ENCODE peak calls at places on chromosomes 12 and 14, in ten cellular contexts. One of them, this sample, is unnamed.

GRCh38 chr14:90562652-90563051 is 165.8 kb downstream of the CALM1 start:
- DNase-seq in NCI-H1092: no peak
- DNase-seq in HFFc6: no peak
- DNase-seq in WTC11: no peak
- DNase-seq in germinal center: no peak
- DNase-seq in EL: no peak
- DNase-seq in Calu3: no peak
- DNase-seq in LHCN-M2: no peak
- DNase-seq in stimulated activated CD4-positive, alpha-beta T cell treated with anti-CD3 and anti-CD28 coated beads, Interleukin-4, amount 100 ng/mL, for 48 hours: no peak
- DNase-seq in naive thymus-derived CD4-positive, alpha-beta T cell: no peak
- DNase-seq in this sample: no peak

GRCh38 chr12:53495903-53496751 is 3.1 kb downstream of the MAP3K12 start:
- DNase-seq in naive thymus-derived CD4-positive, alpha-beta T cell: no peak
- DNase-seq in stimulated activated CD4-positive, alpha-beta T cell treated with anti-CD3 and anti-CD28 coated beads, Interleukin-4, amount 100 ng/mL, for 48 hours: no peak
- DNase-seq in LHCN-M2: peak; percentile 90
- DNase-seq in HFFc6: no peak
- DNase-seq in WTC11: peak; percentile 69
- DNase-seq in NCI-H1092: no peak
- DNase-seq in EL: peak; percentile 87
- DNase-seq in Calu3: no peak
- DNase-seq in germinal center: no peak
- DNase-seq in this sample: peak; percentile 32

GRCh38 chr12:13193403-13194100 is 3.0 kb upstream of the EMP1 start:
- DNase-seq in Calu3: no peak
- DNase-seq in LHCN-M2: no peak
- DNase-seq in HFFc6: no peak
- DNase-seq in naive thymus-derived CD4-positive, alpha-beta T cell: no peak
- DNase-seq in NCI-H1092: no peak
- DNase-seq in WTC11: no peak
- DNase-seq in germinal center: no peak
- DNase-seq in stimulated activated CD4-positive, alpha-beta T cell treated with anti-CD3 and anti-CD28 coated beads, Interleukin-4, amount 100 ng/mL, for 48 hours: no peak
- DNase-seq in EL: no peak
- DNase-seq in this sample: no peak

GRCh38 chr12:98127854-98128253 is 387.5 kb upstream of the TMPO start:
- DNase-seq in LHCN-M2: no peak
- DNase-seq in NCI-H1092: no peak
- DNase-seq in stimulated activated CD4-positive, alpha-beta T cell treated with anti-CD3 and anti-CD28 coated beads, Interleukin-4, amount 100 ng/mL, for 48 hours: no peak
- DNase-seq in WTC11: no peak
- DNase-seq in EL: no peak
- DNase-seq in Calu3: no peak
- DNase-seq in germinal center: no peak
- DNase-seq in naive thymus-derived CD4-positive, alpha-beta T cell: no peak
- DNase-seq in HFFc6: no peak
- DNase-seq in this sample: no peak

GRCh38 chr12:91380651-91381050 is 198.0 kb upstream of the DCN start:
- DNase-seq in stimulated activated CD4-positive, alpha-beta T cell treated with anti-CD3 and anti-CD28 coated beads, Interleukin-4, amount 100 ng/mL, for 48 hours: no peak
- DNase-seq in Calu3: no peak
- DNase-seq in NCI-H1092: no peak
- DNase-seq in naive thymus-derived CD4-positive, alpha-beta T cell: no peak
- DNase-seq in EL: no peak
- DNase-seq in HFFc6: no peak
- DNase-seq in LHCN-M2: no peak
- DNase-seq in germinal center: no peak
- DNase-seq in WTC11: no peak
- DNase-seq in this sample: no peak

GRCh38 chr14:39023939-39024871 is 78.8 kb downstream of the SEC23A start:
- DNase-seq in NCI-H1092: peak; percentile 70
- DNase-seq in germinal center: no peak
- DNase-seq in naive thymus-derived CD4-positive, alpha-beta T cell: no peak
- DNase-seq in EL: no peak
- DNase-seq in LHCN-M2: no peak
- DNase-seq in WTC11: no peak
- DNase-seq in Calu3: no peak
- DNase-seq in stimulated activated CD4-positive, alpha-beta T cell treated with anti-CD3 and anti-CD28 coated beads, Interleukin-4, amount 100 ng/mL, for 48 hours: no peak
- DNase-seq in HFFc6: no peak
- DNase-seq in this sample: peak; percentile 96

GRCh38 chr12:52010152-52010622 is 3.4 kb downstream of the TAMALIN start:
- DNase-seq in EL: peak; percentile 48
- DNase-seq in stimulated activated CD4-positive, alpha-beta T cell treated with anti-CD3 and anti-CD28 coated beads, Interleukin-4, amount 100 ng/mL, for 48 hours: no peak
- DNase-seq in LHCN-M2: peak; percentile 73
- DNase-seq in HFFc6: peak; percentile 11
- DNase-seq in NCI-H1092: no peak
- DNase-seq in WTC11: peak; percentile 81
- DNase-seq in germinal center: no peak
- DNase-seq in Calu3: no peak
- DNase-seq in naive thymus-derived CD4-positive, alpha-beta T cell: peak; percentile 20
- DNase-seq in this sample: peak; percentile 78

GRCh38 chr12:40138526-40138925 is 32.6 kb upstream of the SLC2A13 start:
- DNase-seq in Calu3: no peak
- DNase-seq in germinal center: no peak
- DNase-seq in stimulated activated CD4-positive, alpha-beta T cell treated with anti-CD3 and anti-CD28 coated beads, Interleukin-4, amount 100 ng/mL, for 48 hours: no peak
- DNase-seq in HFFc6: no peak
- DNase-seq in naive thymus-derived CD4-positive, alpha-beta T cell: no peak
- DNase-seq in WTC11: no peak
- DNase-seq in NCI-H1092: no peak
- DNase-seq in EL: no peak
- DNase-seq in LHCN-M2: no peak
- DNase-seq in this sample: no peak

GRCh38 chr12:6676962-6677361 is 12.2 kb downstream of the ZNF384 start:
- DNase-seq in EL: no peak
- DNase-seq in LHCN-M2: no peak
- DNase-seq in germinal center: no peak
- DNase-seq in Calu3: no peak
- DNase-seq in WTC11: no peak
- DNase-seq in naive thymus-derived CD4-positive, alpha-beta T cell: no peak
- DNase-seq in stimulated activated CD4-positive, alpha-beta T cell treated with anti-CD3 and anti-CD28 coated beads, Interleukin-4, amount 100 ng/mL, for 48 hours: no peak
- DNase-seq in NCI-H1092: no peak
- DNase-seq in HFFc6: no peak
- DNase-seq in this sample: no peak

GRCh38 chr14:80927385-80927989 is 14.1 kb downstream of the CEP128 start:
- DNase-seq in HFFc6: no peak
- DNase-seq in naive thymus-derived CD4-positive, alpha-beta T cell: no peak
- DNase-seq in Calu3: no peak
- DNase-seq in LHCN-M2: no peak
- DNase-seq in NCI-H1092: no peak
- DNase-seq in germinal center: no peak
- DNase-seq in stimulated activated CD4-positive, alpha-beta T cell treated with anti-CD3 and anti-CD28 coated beads, Interleukin-4, amount 100 ng/mL, for 48 hours: no peak
- DNase-seq in EL: no peak
- DNase-seq in WTC11: peak; percentile 29
- DNase-seq in this sample: no peak

GRCh38 chr12:124107299-124107698 is 134.3 kb downstream of the ZNF664 start:
- DNase-seq in LHCN-M2: no peak
- DNase-seq in HFFc6: no peak
- DNase-seq in Calu3: no peak
- DNase-seq in naive thymus-derived CD4-positive, alpha-beta T cell: no peak
- DNase-seq in stimulated activated CD4-positive, alpha-beta T cell treated with anti-CD3 and anti-CD28 coated beads, Interleukin-4, amount 100 ng/mL, for 48 hours: no peak
- DNase-seq in EL: no peak
- DNase-seq in germinal center: no peak
- DNase-seq in WTC11: no peak
- DNase-seq in NCI-H1092: no peak
- DNase-seq in this sample: no peak

GRCh38 chr12:116346222-116346621 is 68.7 kb upstream of the MED13L start:
- DNase-seq in NCI-H1092: no peak
- DNase-seq in Calu3: no peak
- DNase-seq in germinal center: no peak
- DNase-seq in WTC11: no peak
- DNase-seq in EL: no peak
- DNase-seq in HFFc6: no peak
- DNase-seq in LHCN-M2: no peak
- DNase-seq in naive thymus-derived CD4-positive, alpha-beta T cell: no peak
- DNase-seq in stimulated activated CD4-positive, alpha-beta T cell treated with anti-CD3 and anti-CD28 coated beads, Interleukin-4, amount 100 ng/mL, for 48 hours: no peak
- DNase-seq in this sample: no peak

GRCh38 chr12:125110641-125111360 is 45.6 kb downstream of the AACS start:
- DNase-seq in stimulated activated CD4-positive, alpha-beta T cell treated with anti-CD3 and anti-CD28 coated beads, Interleukin-4, amount 100 ng/mL, for 48 hours: no peak
- DNase-seq in NCI-H1092: no peak
- DNase-seq in EL: no peak
- DNase-seq in germinal center: no peak
- DNase-seq in Calu3: no peak
- DNase-seq in LHCN-M2: no peak
- DNase-seq in HFFc6: no peak
- DNase-seq in WTC11: no peak
- DNase-seq in naive thymus-derived CD4-positive, alpha-beta T cell: no peak
- DNase-seq in this sample: no peak

GRCh38 chr14:61460063-61460462 is 138.7 kb downstream of the PRKCH start:
- DNase-seq in WTC11: no peak
- DNase-seq in Calu3: no peak
- DNase-seq in stimulated activated CD4-positive, alpha-beta T cell treated with anti-CD3 and anti-CD28 coated beads, Interleukin-4, amount 100 ng/mL, for 48 hours: no peak
- DNase-seq in HFFc6: no peak
- DNase-seq in EL: no peak
- DNase-seq in LHCN-M2: no peak
- DNase-seq in naive thymus-derived CD4-positive, alpha-beta T cell: no peak
- DNase-seq in germinal center: no peak
- DNase-seq in NCI-H1092: no peak
- DNase-seq in this sample: no peak

GRCh38 chr12:106724116-106724515 is 50.4 kb upstream of the RIC8B start:
- DNase-seq in germinal center: no peak
- DNase-seq in HFFc6: no peak
- DNase-seq in stimulated activated CD4-positive, alpha-beta T cell treated with anti-CD3 and anti-CD28 coated beads, Interleukin-4, amount 100 ng/mL, for 48 hours: no peak
- DNase-seq in EL: no peak
- DNase-seq in NCI-H1092: no peak
- DNase-seq in Calu3: no peak
- DNase-seq in naive thymus-derived CD4-positive, alpha-beta T cell: no peak
- DNase-seq in LHCN-M2: no peak
- DNase-seq in WTC11: no peak
- DNase-seq in this sample: no peak

GRCh38 chr12:109988903-109989302 is 7.3 kb downstream of the GIT2 start:
- DNase-seq in HFFc6: no peak
- DNase-seq in naive thymus-derived CD4-positive, alpha-beta T cell: no peak
- DNase-seq in NCI-H1092: no peak
- DNase-seq in germinal center: no peak
- DNase-seq in LHCN-M2: no peak
- DNase-seq in Calu3: no peak
- DNase-seq in stimulated activated CD4-positive, alpha-beta T cell treated with anti-CD3 and anti-CD28 coated beads, Interleukin-4, amount 100 ng/mL, for 48 hours: no peak
- DNase-seq in WTC11: no peak
- DNase-seq in EL: no peak
- DNase-seq in this sample: no peak

GRCh38 chr14:36515105-36515593 is 4.9 kb downstream of the NKX2-1 start:
- DNase-seq in LHCN-M2: no peak
- DNase-seq in NCI-H1092: peak; percentile 78
- DNase-seq in WTC11: peak; percentile 16
- DNase-seq in Calu3: no peak
- DNase-seq in HFFc6: no peak
- DNase-seq in naive thymus-derived CD4-positive, alpha-beta T cell: no peak
- DNase-seq in germinal center: no peak
- DNase-seq in stimulated activated CD4-positive, alpha-beta T cell treated with anti-CD3 and anti-CD28 coated beads, Interleukin-4, amount 100 ng/mL, for 48 hours: no peak
- DNase-seq in EL: no peak
- DNase-seq in this sample: peak; percentile 83

GRCh38 chr12:49733219-49734017 is 7.9 kb upstream of the TMBIM6 start:
- DNase-seq in LHCN-M2: no peak
- DNase-seq in stimulated activated CD4-positive, alpha-beta T cell treated with anti-CD3 and anti-CD28 coated beads, Interleukin-4, amount 100 ng/mL, for 48 hours: no peak
- DNase-seq in EL: no peak
- DNase-seq in WTC11: peak; percentile 53
- DNase-seq in HFFc6: no peak
- DNase-seq in NCI-H1092: no peak
- DNase-seq in germinal center: no peak
- DNase-seq in naive thymus-derived CD4-positive, alpha-beta T cell: no peak
- DNase-seq in Calu3: no peak
- DNase-seq in this sample: no peak

GRCh38 chr12:5096241-5096880 is 52.7 kb downstream of the KCNA5 start:
- DNase-seq in NCI-H1092: no peak
- DNase-seq in EL: peak; percentile 96
- DNase-seq in germinal center: no peak
- DNase-seq in naive thymus-derived CD4-positive, alpha-beta T cell: no peak
- DNase-seq in LHCN-M2: peak; percentile 66
- DNase-seq in stimulated activated CD4-positive, alpha-beta T cell treated with anti-CD3 and anti-CD28 coated beads, Interleukin-4, amount 100 ng/mL, for 48 hours: no peak
- DNase-seq in WTC11: no peak
- DNase-seq in HFFc6: peak; percentile 93
- DNase-seq in Calu3: no peak
- DNase-seq in this sample: no peak

GRCh38 chr14:104547998-104548700 is 31.4 kb upstream of the C14orf180 start:
- DNase-seq in stimulated activated CD4-positive, alpha-beta T cell treated with anti-CD3 and anti-CD28 coated beads, Interleukin-4, amount 100 ng/mL, for 48 hours: no peak
- DNase-seq in Calu3: no peak
- DNase-seq in NCI-H1092: no peak
- DNase-seq in HFFc6: no peak
- DNase-seq in naive thymus-derived CD4-positive, alpha-beta T cell: no peak
- DNase-seq in germinal center: no peak
- DNase-seq in EL: no peak
- DNase-seq in LHCN-M2: no peak
- DNase-seq in WTC11: no peak
- DNase-seq in this sample: no peak

GRCh38 chr12:51766067-51766466 is 82.5 kb downstream of the FIGNL2 start:
- DNase-seq in naive thymus-derived CD4-positive, alpha-beta T cell: no peak
- DNase-seq in NCI-H1092: no peak
- DNase-seq in stimulated activated CD4-positive, alpha-beta T cell treated with anti-CD3 and anti-CD28 coated beads, Interleukin-4, amount 100 ng/mL, for 48 hours: no peak
- DNase-seq in Calu3: no peak
- DNase-seq in germinal center: no peak
- DNase-seq in WTC11: no peak
- DNase-seq in HFFc6: no peak
- DNase-seq in LHCN-M2: no peak
- DNase-seq in EL: no peak
- DNase-seq in this sample: no peak

GRCh38 chr12:26803552-26803951 is 29.4 kb downstream of the ITPR2 start:
- DNase-seq in stimulated activated CD4-positive, alpha-beta T cell treated with anti-CD3 and anti-CD28 coated beads, Interleukin-4, amount 100 ng/mL, for 48 hours: no peak
- DNase-seq in HFFc6: peak; percentile 28
- DNase-seq in germinal center: no peak
- DNase-seq in NCI-H1092: no peak
- DNase-seq in naive thymus-derived CD4-positive, alpha-beta T cell: no peak
- DNase-seq in LHCN-M2: peak; percentile 45
- DNase-seq in Calu3: no peak
- DNase-seq in WTC11: no peak
- DNase-seq in EL: peak; percentile 63
- DNase-seq in this sample: no peak

GRCh38 chr12:128583453-128583852 is 240.3 kb downstream of the SLC15A4 start:
- DNase-seq in WTC11: no peak
- DNase-seq in LHCN-M2: no peak
- DNase-seq in naive thymus-derived CD4-positive, alpha-beta T cell: no peak
- DNase-seq in NCI-H1092: no peak
- DNase-seq in Calu3: no peak
- DNase-seq in HFFc6: no peak
- DNase-seq in EL: no peak
- DNase-seq in germinal center: no peak
- DNase-seq in stimulated activated CD4-positive, alpha-beta T cell treated with anti-CD3 and anti-CD28 coated beads, Interleukin-4, amount 100 ng/mL, for 48 hours: no peak
- DNase-seq in this sample: no peak

GRCh38 chr12:102297412-102297811 is 99.8 kb upstream of the PMCH start:
- DNase-seq in HFFc6: no peak
- DNase-seq in NCI-H1092: no peak
- DNase-seq in stimulated activated CD4-positive, alpha-beta T cell treated with anti-CD3 and anti-CD28 coated beads, Interleukin-4, amount 100 ng/mL, for 48 hours: no peak
- DNase-seq in WTC11: no peak
- DNase-seq in germinal center: no peak
- DNase-seq in naive thymus-derived CD4-positive, alpha-beta T cell: no peak
- DNase-seq in Calu3: no peak
- DNase-seq in LHCN-M2: no peak
- DNase-seq in EL: no peak
- DNase-seq in this sample: no peak

GRCh38 chr12:5586201-5586600 is 154.3 kb downstream of the NTF3 start:
- DNase-seq in NCI-H1092: no peak
- DNase-seq in EL: peak; percentile 75
- DNase-seq in stimulated activated CD4-positive, alpha-beta T cell treated with anti-CD3 and anti-CD28 coated beads, Interleukin-4, amount 100 ng/mL, for 48 hours: no peak
- DNase-seq in naive thymus-derived CD4-positive, alpha-beta T cell: no peak
- DNase-seq in WTC11: no peak
- DNase-seq in Calu3: no peak
- DNase-seq in LHCN-M2: peak; percentile 6
- DNase-seq in germinal center: no peak
- DNase-seq in HFFc6: peak; percentile 42
- DNase-seq in this sample: no peak

GRCh38 chr14:104687601-104688504 is 1.6 kb upstream of the INF2 start:
- DNase-seq in EL: peak; percentile 69
- DNase-seq in stimulated activated CD4-positive, alpha-beta T cell treated with anti-CD3 and anti-CD28 coated beads, Interleukin-4, amount 100 ng/mL, for 48 hours: no peak
- DNase-seq in HFFc6: no peak
- DNase-seq in Calu3: peak; percentile 94
- DNase-seq in NCI-H1092: peak; percentile 69
- DNase-seq in WTC11: peak; percentile 64
- DNase-seq in LHCN-M2: peak; percentile 84
- DNase-seq in naive thymus-derived CD4-positive, alpha-beta T cell: no peak
- DNase-seq in germinal center: no peak
- DNase-seq in this sample: no peak

GRCh38 chr12:77323778-77324415 is 258.5 kb upstream of the E2F7 start:
- DNase-seq in stimulated activated CD4-positive, alpha-beta T cell treated with anti-CD3 and anti-CD28 coated beads, Interleukin-4, amount 100 ng/mL, for 48 hours: no peak
- DNase-seq in HFFc6: no peak
- DNase-seq in NCI-H1092: no peak
- DNase-seq in EL: no peak
- DNase-seq in LHCN-M2: no peak
- DNase-seq in germinal center: no peak
- DNase-seq in naive thymus-derived CD4-positive, alpha-beta T cell: no peak
- DNase-seq in Calu3: no peak
- DNase-seq in WTC11: no peak
- DNase-seq in this sample: no peak

GRCh38 chr12:78530065-78530765 is 334.4 kb upstream of the SYT1 start:
- DNase-seq in HFFc6: peak; percentile 0
- DNase-seq in NCI-H1092: no peak
- DNase-seq in WTC11: no peak
- DNase-seq in stimulated activated CD4-positive, alpha-beta T cell treated with anti-CD3 and anti-CD28 coated beads, Interleukin-4, amount 100 ng/mL, for 48 hours: no peak
- DNase-seq in naive thymus-derived CD4-positive, alpha-beta T cell: no peak
- DNase-seq in germinal center: no peak
- DNase-seq in Calu3: no peak
- DNase-seq in EL: peak; percentile 7
- DNase-seq in LHCN-M2: peak; percentile 54
- DNase-seq in this sample: no peak

This sample was measured in NCI-H524.